ENCODE peak calls at places on chromosomes 6 and 20, in four cellular contexts. One of them, this sample, is unnamed.

GRCh38 chr6:2839982-2840793 is 1.5 kb downstream of the SERPINB1 start:
- DNase-seq in lower lobe of right lung: no peak
- DNase-seq in Panc1: no peak
- DNase-seq in A549: no peak
- DNase-seq in this sample: no peak

GRCh38 chr6:45477278-45477677 is 99.5 kb upstream of the SUPT3H start:
- DNase-seq in lower lobe of right lung: no peak
- DNase-seq in Panc1: no peak
- DNase-seq in A549: no peak
- DNase-seq in this sample: no peak

GRCh38 chr6:138576303-138576702 is 77.0 kb upstream of the NHSL1 start:
- DNase-seq in lower lobe of right lung: no peak
- DNase-seq in Panc1: no peak
- DNase-seq in A549: no peak
- DNase-seq in this sample: no peak

GRCh38 chr6:31403283-31403989 is at the start of gene MICA:
- DNase-seq in lower lobe of right lung: peak; percentile 95
- DNase-seq in Panc1: no peak
- DNase-seq in A549: peak; percentile 85
- DNase-seq in this sample: peak; percentile 21

GRCh38 chr6:41239467-41240159 is 11.5 kb downstream of the TREML4 start:
- DNase-seq in lower lobe of right lung: no peak
- DNase-seq in Panc1: no peak
- DNase-seq in A549: no peak
- DNase-seq in this sample: no peak

GRCh38 chr6:43869091-43869710 is 99.2 kb downstream of the VEGFA start:
- DNase-seq in lower lobe of right lung: peak; percentile 34
- DNase-seq in Panc1: no peak
- DNase-seq in A549: no peak
- DNase-seq in this sample: no peak

GRCh38 chr20:53657289-53657678 is 63.6 kb upstream of the ZNF217 start:
- DNase-seq in lower lobe of right lung: no peak
- DNase-seq in Panc1: no peak
- DNase-seq in A549: no peak
- DNase-seq in this sample: no peak

GRCh38 chr6:97047473-97048201 is 123.1 kb downstream of the KLHL32 start:
- DNase-seq in lower lobe of right lung: no peak
- DNase-seq in Panc1: no peak
- DNase-seq in A549: no peak
- DNase-seq in this sample: no peak

GRCh38 chr6:13794184-13794583 is 20.2 kb downstream of the MCUR1 start:
- DNase-seq in lower lobe of right lung: no peak
- DNase-seq in Panc1: no peak
- DNase-seq in A549: peak; percentile 28
- DNase-seq in this sample: peak; percentile 37

GRCh38 chr20:63457737-63458136 is 14.7 kb downstream of the KCNQ2 start:
- DNase-seq in lower lobe of right lung: no peak
- DNase-seq in Panc1: no peak
- DNase-seq in A549: peak; percentile 60
- DNase-seq in this sample: peak; percentile 69

GRCh38 chr6:129513471-129513870 is 196.5 kb downstream of the ARHGAP18 start:
- DNase-seq in lower lobe of right lung: no peak
- DNase-seq in Panc1: no peak
- DNase-seq in A549: no peak
- DNase-seq in this sample: no peak

GRCh38 chr6:73606428-73606827 is 47.4 kb downstream of the SLC17A5 start:
- DNase-seq in lower lobe of right lung: no peak
- DNase-seq in Panc1: no peak
- DNase-seq in A549: no peak
- DNase-seq in this sample: no peak

DNA sequence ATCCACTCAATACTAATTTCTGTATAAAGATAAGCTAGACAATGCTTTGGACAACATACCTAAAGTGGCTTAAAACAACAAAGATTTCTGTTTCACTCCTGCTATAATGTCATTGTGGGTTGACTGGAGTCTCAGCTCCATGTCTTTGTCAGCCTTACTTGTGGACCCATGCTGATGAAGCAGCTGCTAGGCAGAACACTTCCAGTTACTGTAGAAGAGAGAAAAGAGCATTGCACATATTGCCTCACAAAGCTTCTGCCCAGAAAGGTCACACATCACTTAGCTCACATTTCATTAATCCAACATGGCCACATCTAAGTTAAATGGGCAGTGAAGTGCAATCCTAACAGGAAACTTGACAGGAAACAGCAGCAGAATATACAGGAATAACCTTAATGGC is 480.5 kb upstream of the HTR1E start:
- DNase-seq in lower lobe of right lung: no peak
- DNase-seq in Panc1: no peak
- DNase-seq in A549: no peak
- DNase-seq in this sample: no peak
- H3K9me3 ChIP-seq in lower lobe of right lung: no peaks in the 10 kb centered on the region
- H3K9me3 ChIP-seq in Panc1: no peaks in the 10 kb centered on the region
- H3K9me3 ChIP-seq in A549: no peaks in the 10 kb centered on the region
- H3K9me3 ChIP-seq in this sample: no peaks in the 10 kb centered on the region

GRCh38 chr6:7747433-7747832 is 21.5 kb downstream of the BMP6 start:
- DNase-seq in lower lobe of right lung: no peak
- DNase-seq in Panc1: no peak
- DNase-seq in A549: no peak
- DNase-seq in this sample: no peak

GRCh38 chr6:7747901-7748504 is 22.1 kb downstream of the BMP6 start:
- DNase-seq in lower lobe of right lung: no peak
- DNase-seq in Panc1: no peak
- DNase-seq in A549: no peak
- DNase-seq in this sample: no peak

GRCh38 chr6:7747016-7747415 is 21.1 kb downstream of the BMP6 start:
- DNase-seq in lower lobe of right lung: no peak
- DNase-seq in Panc1: no peak
- DNase-seq in A549: no peak
- DNase-seq in this sample: no peak

GRCh38 chr6:7750183-7750582 is 24.3 kb downstream of the BMP6 start:
- DNase-seq in lower lobe of right lung: no peak
- DNase-seq in Panc1: no peak
- DNase-seq in A549: no peak
- DNase-seq in this sample: no peak

DNA sequence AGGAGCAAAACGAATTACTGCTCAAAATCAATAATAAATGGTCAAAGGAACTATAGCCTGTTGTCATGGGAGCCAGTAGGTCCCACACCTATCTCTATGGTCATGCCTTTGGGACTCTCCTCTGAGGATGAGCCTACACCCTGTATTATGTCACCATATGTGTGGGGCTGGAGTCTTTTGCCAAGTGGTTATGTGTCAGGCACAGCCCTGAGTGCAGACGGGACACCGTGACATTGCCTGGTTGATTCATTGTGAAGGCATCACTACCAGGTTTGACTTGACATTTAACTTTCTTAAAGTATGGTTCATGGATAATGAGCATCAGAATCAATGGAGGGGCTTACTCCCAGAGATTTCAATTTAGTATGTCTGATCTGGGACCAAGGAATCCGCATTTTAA is 23.6 kb downstream of the BMP6 start:
- DNase-seq in lower lobe of right lung: no peak
- DNase-seq in Panc1: no peak
- DNase-seq in A549: no peak
- DNase-seq in this sample: no peak
- H3K9me3 ChIP-seq in lower lobe of right lung: no peaks in the 10 kb centered on the region
- H3K9me3 ChIP-seq in Panc1: no peaks in the 10 kb centered on the region
- H3K9me3 ChIP-seq in A549: no peaks in the 10 kb centered on the region
- H3K9me3 ChIP-seq in this sample: no peaks in the 10 kb centered on the region

DNA sequence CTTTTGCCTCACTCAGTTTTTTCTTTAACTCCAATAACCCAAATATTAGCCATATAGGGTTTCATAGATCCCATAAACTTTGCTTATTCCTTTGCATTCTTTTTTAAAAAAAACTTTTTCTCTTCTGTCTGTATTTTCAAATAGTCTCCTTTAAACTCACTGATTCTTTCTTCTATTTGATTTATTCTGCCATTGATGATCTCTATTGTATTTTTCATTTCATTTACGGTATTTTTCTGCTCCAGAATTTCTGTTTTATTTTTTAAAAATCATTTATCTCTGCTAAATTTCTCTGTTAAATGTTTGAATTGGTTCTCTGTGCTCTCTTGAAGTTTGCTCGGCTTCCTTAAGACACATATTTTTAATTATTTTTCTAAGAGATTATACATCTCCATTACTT is 573.3 kb upstream of the MAN1A1 start:
- DNase-seq in lower lobe of right lung: no peak
- DNase-seq in Panc1: no peak
- DNase-seq in A549: no peak
- DNase-seq in this sample: no peak
- H3K9me3 ChIP-seq in lower lobe of right lung: peaks cover 32% of the 10 kb centered on the region
- H3K9me3 ChIP-seq in Panc1: peaks cover 13% of the 10 kb centered on the region
- H3K9me3 ChIP-seq in A549: no peaks in the 10 kb centered on the region
- H3K9me3 ChIP-seq in this sample: peaks cover 5% of the 10 kb centered on the region

GRCh38 chr6:100459291-100459690 is 5.4 kb downstream of the SIM1 start:
- DNase-seq in lower lobe of right lung: no peak
- DNase-seq in Panc1: no peak
- DNase-seq in A549: no peak
- DNase-seq in this sample: no peak
- H3K9me3 ChIP-seq in lower lobe of right lung: no peaks in the 10 kb centered on the region
- H3K9me3 ChIP-seq in Panc1: no peaks in the 10 kb centered on the region
- H3K9me3 ChIP-seq in A549: no peaks in the 10 kb centered on the region
- H3K9me3 ChIP-seq in this sample: peaks cover 5% of the 10 kb centered on the region

This sample was measured in BE2C.